ENCODE peak calls at places on chromosomes 12 and 14, in eight cellular contexts. N is GM20000; C is NCI-H1092; U is T-helper 1 cell; W is upper lobe of left lung; Y is AG04450; R is stimulated activated CD4-positive, alpha-beta T cell treated with anti-CD3 and anti-CD28 coated beads, Interleukin-4, amount 100 ng/mL, for 4 hours; H is NB4. Q is an unnamed sample.

GRCh38 chr12:11718768-11719253 is 69.3 kb downstream of the ETV6 start:
- DNase-seq in H (no peak), C (no peak), N (no peak), R (no peak), U (no peak), Y (no peak), W (no peak), Q (no peak)

GRCh38 chr12:119705182-119705581 is 37.2 kb downstream of the PRKAB1 start:
- DNase-seq in U (no peak), W (no peak), Y (no peak), C (no peak), R (no peak), N (no peak), H (no peak), Q (no peak)

GRCh38 chr12:54017027-54017788 is 8.4 kb downstream of the HOXC8 start:
- DNase-seq in Y (no peak), H (peak), C (peak), W (peak), N (peak), R (no peak), U (no peak), Q (no peak)

GRCh38 chr12:29160230-29160629 is 11.2 kb downstream of the FAR2 start:
- DNase-seq in H (peak), U (no peak), W (no peak), C (no peak), Y (no peak), N (no peak), R (no peak), Q (no peak)

GRCh38 chr14:81446279-81447007 is 46.3 kb upstream of the STON2 start:
- DNase-seq in H (no peak), W (no peak), U (no peak), N (no peak), C (no peak), Y (no peak), R (no peak), Q (no peak)

GRCh38 chr14:26370118-26370517 is 227.7 kb downstream of the NOVA1 start:
- DNase-seq in Y (no peak), R (no peak), C (no peak), H (no peak), N (no peak), U (no peak), W (no peak), Q (peak)

GRCh38 chr14:95320076-95320895 is 578 bp upstream of the CLMN start:
- DNase-seq in H (no peak), R (no peak), C (no peak), W (peak), U (no peak), N (no peak), Y (no peak), Q (no peak)

GRCh38 chr12:95204141-95204866 is 13.0 kb downstream of the FGD6 start:
- DNase-seq in R (no peak), N (no peak), H (peak), Y (peak), W (peak), U (no peak), C (no peak), Q (peak)

GRCh38 chr12:12983420-12984035 is 16.5 kb downstream of the HEBP1 start:
- DNase-seq in Y (no peak), C (no peak), R (no peak), U (no peak), H (peak), W (no peak), N (no peak), Q (no peak)

GRCh38 chr14:71384007-71384605 is 476.8 kb downstream of the PCNX1 start:
- DNase-seq in R (no peak), U (no peak), C (no peak), N (no peak), H (no peak), W (no peak), Y (no peak), Q (no peak)

GRCh38 chr12:113057565-113058485 is 1.3 kb downstream of the DTX1 start:
- DNase-seq in Y (no peak), U (no peak), H (no peak), W (peak), N (peak), C (peak), R (no peak), Q (no peak)

GRCh38 chr14:38549549-38549948 is 293.7 kb upstream of the CLEC14A start:
- DNase-seq in N (no peak), U (no peak), R (no peak), H (peak), C (no peak), Y (no peak), W (no peak), Q (no peak)

GRCh38 chr12:106157802-106158201 is 19.0 kb upstream of the NUAK1 start:
- DNase-seq in U (no peak), C (no peak), W (no peak), N (no peak), R (no peak), Y (no peak), H (no peak), Q (no peak)

GRCh38 chr14:91919814-91920213 is 27.7 kb downstream of the FBLN5 start:
- DNase-seq in R (no peak), N (no peak), H (no peak), Y (no peak), C (no peak), W (no peak), U (no peak), Q (no peak)

GRCh38 chr14:95533822-95534221 is 1.0 kb upstream of the GLRX5 start:
- DNase-seq in H (peak), W (peak), U (no peak), Y (no peak), N (no peak), R (no peak), C (no peak), Q (no peak)

GRCh38 chr12:6827437-6827894 is 741 bp upstream of the P3H3 start:
- DNase-seq in H (peak), W (no peak), R (peak), N (peak), U (no peak), Y (peak), C (peak), Q (no peak)